ENCODE peak calls at places on chromosomes 2 and 18, in eight cellular contexts. One of them, this sample, is unnamed.

GRCh38 chr2:101790416-101790815 is 92.9 kb downstream of the MAP4K4 start:
- DNase-seq in NCI-H510A treated with DMSO at 0.1 percent for 48 hours: no peak
- DNase-seq in OCI-LY7: no peak
- DNase-seq in activated naive CD4-positive, alpha-beta T cell treated with anti-CD3 and anti-CD28 coated beads for 36 hours: no peak
- DNase-seq in activated CD4-positive, CD25-positive, alpha-beta regulatory T cell treated with anti-CD3 and anti-CD28 coated beads, Interleukin-2, amount 50 U/mL, for 72 hours: no peak
- DNase-seq in NCI-H1092: no peak
- DNase-seq in NCI-H345: no peak
- DNase-seq in stimulated activated CD4-positive, alpha-beta T cell treated with anti-CD3 and anti-CD28 coated beads, Interleukin-1b, Interleukin-23, amount 100 ng/mL, for 24 hours: no peak
- DNase-seq in this sample: no peak

GRCh38 chr2:172357442-172357841 is 69.9 kb upstream of the ITGA6 start:
- DNase-seq in NCI-H510A treated with DMSO at 0.1 percent for 48 hours: no peak
- DNase-seq in activated naive CD4-positive, alpha-beta T cell treated with anti-CD3 and anti-CD28 coated beads for 36 hours: no peak
- DNase-seq in NCI-H345: no peak
- DNase-seq in stimulated activated CD4-positive, alpha-beta T cell treated with anti-CD3 and anti-CD28 coated beads, Interleukin-1b, Interleukin-23, amount 100 ng/mL, for 24 hours: no peak
- DNase-seq in activated CD4-positive, CD25-positive, alpha-beta regulatory T cell treated with anti-CD3 and anti-CD28 coated beads, Interleukin-2, amount 50 U/mL, for 72 hours: no peak
- DNase-seq in OCI-LY7: no peak
- DNase-seq in NCI-H1092: no peak
- DNase-seq in this sample: no peak

GRCh38 chr2:25887624-25888242 is 9.4 kb upstream of the ASXL2 start:
- DNase-seq in OCI-LY7: no peak
- DNase-seq in activated CD4-positive, CD25-positive, alpha-beta regulatory T cell treated with anti-CD3 and anti-CD28 coated beads, Interleukin-2, amount 50 U/mL, for 72 hours: no peak
- DNase-seq in NCI-H510A treated with DMSO at 0.1 percent for 48 hours: no peak
- DNase-seq in stimulated activated CD4-positive, alpha-beta T cell treated with anti-CD3 and anti-CD28 coated beads, Interleukin-1b, Interleukin-23, amount 100 ng/mL, for 24 hours: no peak
- DNase-seq in NCI-H345: no peak
- DNase-seq in NCI-H1092: no peak
- DNase-seq in activated naive CD4-positive, alpha-beta T cell treated with anti-CD3 and anti-CD28 coated beads for 36 hours: no peak
- DNase-seq in this sample: no peak

GRCh38 chr18:28422577-28422976 is 245.6 kb upstream of the CDH2 start:
- DNase-seq in activated naive CD4-positive, alpha-beta T cell treated with anti-CD3 and anti-CD28 coated beads for 36 hours: no peak
- DNase-seq in NCI-H1092: no peak
- DNase-seq in NCI-H510A treated with DMSO at 0.1 percent for 48 hours: peak; percentile 57
- DNase-seq in activated CD4-positive, CD25-positive, alpha-beta regulatory T cell treated with anti-CD3 and anti-CD28 coated beads, Interleukin-2, amount 50 U/mL, for 72 hours: no peak
- DNase-seq in NCI-H345: no peak
- DNase-seq in stimulated activated CD4-positive, alpha-beta T cell treated with anti-CD3 and anti-CD28 coated beads, Interleukin-1b, Interleukin-23, amount 100 ng/mL, for 24 hours: no peak
- DNase-seq in OCI-LY7: no peak
- DNase-seq in this sample: no peak

GRCh38 chr18:61308795-61309393 is 24.3 kb upstream of the CDH20 start:
- DNase-seq in stimulated activated CD4-positive, alpha-beta T cell treated with anti-CD3 and anti-CD28 coated beads, Interleukin-1b, Interleukin-23, amount 100 ng/mL, for 24 hours: no peak
- DNase-seq in NCI-H1092: no peak
- DNase-seq in OCI-LY7: no peak
- DNase-seq in NCI-H345: peak; percentile 73
- DNase-seq in activated naive CD4-positive, alpha-beta T cell treated with anti-CD3 and anti-CD28 coated beads for 36 hours: no peak
- DNase-seq in NCI-H510A treated with DMSO at 0.1 percent for 48 hours: no peak
- DNase-seq in activated CD4-positive, CD25-positive, alpha-beta regulatory T cell treated with anti-CD3 and anti-CD28 coated beads, Interleukin-2, amount 50 U/mL, for 72 hours: no peak
- DNase-seq in this sample: no peak

GRCh38 chr18:58532298-58532697 is 96.6 kb downstream of the ALPK2 start:
- DNase-seq in OCI-LY7: no peak
- DNase-seq in NCI-H345: no peak
- DNase-seq in stimulated activated CD4-positive, alpha-beta T cell treated with anti-CD3 and anti-CD28 coated beads, Interleukin-1b, Interleukin-23, amount 100 ng/mL, for 24 hours: no peak
- DNase-seq in activated naive CD4-positive, alpha-beta T cell treated with anti-CD3 and anti-CD28 coated beads for 36 hours: no peak
- DNase-seq in NCI-H1092: no peak
- DNase-seq in NCI-H510A treated with DMSO at 0.1 percent for 48 hours: no peak
- DNase-seq in activated CD4-positive, CD25-positive, alpha-beta regulatory T cell treated with anti-CD3 and anti-CD28 coated beads, Interleukin-2, amount 50 U/mL, for 72 hours: no peak
- DNase-seq in this sample: no peak

GRCh38 chr2:213475433-213475832 is 191.2 kb downstream of the SPAG16 start:
- DNase-seq in activated CD4-positive, CD25-positive, alpha-beta regulatory T cell treated with anti-CD3 and anti-CD28 coated beads, Interleukin-2, amount 50 U/mL, for 72 hours: no peak
- DNase-seq in NCI-H345: no peak
- DNase-seq in activated naive CD4-positive, alpha-beta T cell treated with anti-CD3 and anti-CD28 coated beads for 36 hours: no peak
- DNase-seq in OCI-LY7: peak; percentile 26
- DNase-seq in NCI-H1092: no peak
- DNase-seq in stimulated activated CD4-positive, alpha-beta T cell treated with anti-CD3 and anti-CD28 coated beads, Interleukin-1b, Interleukin-23, amount 100 ng/mL, for 24 hours: no peak
- DNase-seq in NCI-H510A treated with DMSO at 0.1 percent for 48 hours: no peak
- DNase-seq in this sample: no peak

GRCh38 chr2:218984239-218985020 is 554 bp downstream of the FEV start:
- DNase-seq in NCI-H510A treated with DMSO at 0.1 percent for 48 hours: no peak
- DNase-seq in OCI-LY7: no peak
- DNase-seq in activated naive CD4-positive, alpha-beta T cell treated with anti-CD3 and anti-CD28 coated beads for 36 hours: no peak
- DNase-seq in stimulated activated CD4-positive, alpha-beta T cell treated with anti-CD3 and anti-CD28 coated beads, Interleukin-1b, Interleukin-23, amount 100 ng/mL, for 24 hours: no peak
- DNase-seq in NCI-H345: no peak
- DNase-seq in NCI-H1092: no peak
- DNase-seq in activated CD4-positive, CD25-positive, alpha-beta regulatory T cell treated with anti-CD3 and anti-CD28 coated beads, Interleukin-2, amount 50 U/mL, for 72 hours: no peak
- DNase-seq in this sample: no peak

GRCh38 chr2:228533156-228533555 is 351.7 kb upstream of the SPHKAP start:
- DNase-seq in NCI-H345: no peak
- DNase-seq in stimulated activated CD4-positive, alpha-beta T cell treated with anti-CD3 and anti-CD28 coated beads, Interleukin-1b, Interleukin-23, amount 100 ng/mL, for 24 hours: no peak
- DNase-seq in NCI-H510A treated with DMSO at 0.1 percent for 48 hours: no peak
- DNase-seq in OCI-LY7: no peak
- DNase-seq in NCI-H1092: no peak
- DNase-seq in activated CD4-positive, CD25-positive, alpha-beta regulatory T cell treated with anti-CD3 and anti-CD28 coated beads, Interleukin-2, amount 50 U/mL, for 72 hours: no peak
- DNase-seq in activated naive CD4-positive, alpha-beta T cell treated with anti-CD3 and anti-CD28 coated beads for 36 hours: no peak
- DNase-seq in this sample: no peak

GRCh38 chr2:48601349-48601748 is 16.3 kb upstream of the GTF2A1L start:
- DNase-seq in OCI-LY7: peak; percentile 8
- DNase-seq in NCI-H345: peak; percentile 16
- DNase-seq in NCI-H1092: peak; percentile 30
- DNase-seq in stimulated activated CD4-positive, alpha-beta T cell treated with anti-CD3 and anti-CD28 coated beads, Interleukin-1b, Interleukin-23, amount 100 ng/mL, for 24 hours: no peak
- DNase-seq in activated CD4-positive, CD25-positive, alpha-beta regulatory T cell treated with anti-CD3 and anti-CD28 coated beads, Interleukin-2, amount 50 U/mL, for 72 hours: no peak
- DNase-seq in activated naive CD4-positive, alpha-beta T cell treated with anti-CD3 and anti-CD28 coated beads for 36 hours: peak; percentile 27
- DNase-seq in NCI-H510A treated with DMSO at 0.1 percent for 48 hours: peak; percentile 64
- DNase-seq in this sample: no peak

GRCh38 chr18:59420244-59420643 is 61.2 kb upstream of the LMAN1 start:
- DNase-seq in activated naive CD4-positive, alpha-beta T cell treated with anti-CD3 and anti-CD28 coated beads for 36 hours: no peak
- DNase-seq in stimulated activated CD4-positive, alpha-beta T cell treated with anti-CD3 and anti-CD28 coated beads, Interleukin-1b, Interleukin-23, amount 100 ng/mL, for 24 hours: no peak
- DNase-seq in OCI-LY7: no peak
- DNase-seq in NCI-H510A treated with DMSO at 0.1 percent for 48 hours: no peak
- DNase-seq in NCI-H345: no peak
- DNase-seq in NCI-H1092: no peak
- DNase-seq in activated CD4-positive, CD25-positive, alpha-beta regulatory T cell treated with anti-CD3 and anti-CD28 coated beads, Interleukin-2, amount 50 U/mL, for 72 hours: no peak
- DNase-seq in this sample: no peak

GRCh38 chr2:119730598-119731278 is 29.0 kb upstream of the PTPN4 start:
- DNase-seq in activated naive CD4-positive, alpha-beta T cell treated with anti-CD3 and anti-CD28 coated beads for 36 hours: no peak
- DNase-seq in OCI-LY7: no peak
- DNase-seq in stimulated activated CD4-positive, alpha-beta T cell treated with anti-CD3 and anti-CD28 coated beads, Interleukin-1b, Interleukin-23, amount 100 ng/mL, for 24 hours: no peak
- DNase-seq in activated CD4-positive, CD25-positive, alpha-beta regulatory T cell treated with anti-CD3 and anti-CD28 coated beads, Interleukin-2, amount 50 U/mL, for 72 hours: no peak
- DNase-seq in NCI-H345: peak; percentile 7
- DNase-seq in NCI-H1092: no peak
- DNase-seq in NCI-H510A treated with DMSO at 0.1 percent for 48 hours: peak; percentile 35
- DNase-seq in this sample: no peak

GRCh38 chr2:199850718-199851498 is at the start of gene FTCDNL1:
- DNase-seq in NCI-H1092: peak; percentile 41
- DNase-seq in OCI-LY7: peak; percentile 59
- DNase-seq in activated naive CD4-positive, alpha-beta T cell treated with anti-CD3 and anti-CD28 coated beads for 36 hours: peak; percentile 67
- DNase-seq in NCI-H345: peak; percentile 66
- DNase-seq in activated CD4-positive, CD25-positive, alpha-beta regulatory T cell treated with anti-CD3 and anti-CD28 coated beads, Interleukin-2, amount 50 U/mL, for 72 hours: peak; percentile 70
- DNase-seq in stimulated activated CD4-positive, alpha-beta T cell treated with anti-CD3 and anti-CD28 coated beads, Interleukin-1b, Interleukin-23, amount 100 ng/mL, for 24 hours: peak; percentile 66
- DNase-seq in NCI-H510A treated with DMSO at 0.1 percent for 48 hours: peak; percentile 63
- DNase-seq in this sample: peak; percentile 75

This sample was measured in type B pancreatic cell.